ENCODE peak calls at places on chromosomes 2 and 18, in seven cellular contexts. One of them, this sample, is unnamed.

GRCh38 chr2:118990757-118991545 is 49.0 kb downstream of the MARCO start:
- DNase-seq in endothelial cell of umbilical vein: no peak
- DNase-seq in PC-3: no peak
- DNase-seq in HCT116: no peak
- DNase-seq in Panc1: no peak
- DNase-seq in psoas muscle: no peak
- DNase-seq in NB4: no peak
- DNase-seq in this sample: no peak

GRCh38 chr2:176100547-176101140 is 1.0 kb downstream of the HOXD12 start:
- DNase-seq in psoas muscle: no peak
- DNase-seq in endothelial cell of umbilical vein: no peak
- DNase-seq in PC-3: no peak
- DNase-seq in NB4: no peak
- DNase-seq in HCT116: no peak
- DNase-seq in Panc1: no peak
- DNase-seq in this sample: no peak

GRCh38 chr18:59502222-59502898 is 143.3 kb upstream of the LMAN1 start:
- DNase-seq in HCT116: no peak
- DNase-seq in NB4: no peak
- DNase-seq in psoas muscle: no peak
- DNase-seq in Panc1: no peak
- DNase-seq in PC-3: peak
- DNase-seq in endothelial cell of umbilical vein: no peak
- DNase-seq in this sample: peak

GRCh38 chr2:51638811-51639210 is 606.9 kb upstream of the NRXN1 start:
- DNase-seq in endothelial cell of umbilical vein: no peak
- DNase-seq in NB4: no peak
- DNase-seq in HCT116: no peak
- DNase-seq in PC-3: no peak
- DNase-seq in psoas muscle: no peak
- DNase-seq in Panc1: no peak
- DNase-seq in this sample: no peak

GRCh38 chr18:38025433-38026038 is 459.9 kb upstream of the CELF4 start:
- DNase-seq in Panc1: no peak
- DNase-seq in PC-3: peak
- DNase-seq in endothelial cell of umbilical vein: no peak
- DNase-seq in HCT116: no peak
- DNase-seq in NB4: no peak
- DNase-seq in psoas muscle: no peak
- DNase-seq in this sample: no peak

GRCh38 chr2:183995632-183996031 is 602.7 kb upstream of the ZNF804A start:
- DNase-seq in Panc1: no peak
- DNase-seq in HCT116: no peak
- DNase-seq in PC-3: peak
- DNase-seq in endothelial cell of umbilical vein: no peak
- DNase-seq in psoas muscle: no peak
- DNase-seq in NB4: no peak
- DNase-seq in this sample: peak

GRCh38 chr2:43070676-43071491 is 155.5 kb downstream of the ZFP36L2 start:
- DNase-seq in endothelial cell of umbilical vein: no peak
- DNase-seq in HCT116: no peak
- DNase-seq in psoas muscle: no peak
- DNase-seq in Panc1: no peak
- DNase-seq in PC-3: no peak
- DNase-seq in NB4: no peak
- DNase-seq in this sample: no peak

GRCh38 chr2:221478106-221478863 is 93.8 kb downstream of the EPHA4 start:
- DNase-seq in endothelial cell of umbilical vein: peak
- DNase-seq in HCT116: no peak
- DNase-seq in NB4: no peak
- DNase-seq in PC-3: no peak
- DNase-seq in Panc1: no peak
- DNase-seq in psoas muscle: no peak
- DNase-seq in this sample: no peak

GRCh38 chr18:79093986-79094385 is 24.8 kb downstream of the ATP9B start:
- DNase-seq in PC-3: no peak
- DNase-seq in psoas muscle: no peak
- DNase-seq in NB4: no peak
- DNase-seq in Panc1: no peak
- DNase-seq in endothelial cell of umbilical vein: no peak
- DNase-seq in HCT116: no peak
- DNase-seq in this sample: no peak

GRCh38 chr2:12416600-12416999 is 300.1 kb upstream of the TRIB2 start:
- DNase-seq in HCT116: no peak
- DNase-seq in Panc1: no peak
- DNase-seq in PC-3: peak
- DNase-seq in endothelial cell of umbilical vein: peak
- DNase-seq in psoas muscle: peak
- DNase-seq in NB4: peak
- DNase-seq in this sample: peak

GRCh38 chr2:138502253-138503086 is 900 bp downstream of the SPOPL start:
- DNase-seq in NB4: peak
- DNase-seq in psoas muscle: no peak
- DNase-seq in endothelial cell of umbilical vein: no peak
- DNase-seq in HCT116: no peak
- DNase-seq in PC-3: peak
- DNase-seq in Panc1: no peak
- DNase-seq in this sample: peak

GRCh38 chr2:67374949-67375348 is 22.2 kb upstream of the ETAA1 start:
- DNase-seq in endothelial cell of umbilical vein: no peak
- DNase-seq in HCT116: no peak
- DNase-seq in PC-3: no peak
- DNase-seq in NB4: no peak
- DNase-seq in Panc1: no peak
- DNase-seq in psoas muscle: no peak
- DNase-seq in this sample: peak

GRCh38 chr18:23641937-23642666 is 20.6 kb downstream of the ANKRD29 start:
- DNase-seq in psoas muscle: no peak
- DNase-seq in PC-3: no peak
- DNase-seq in HCT116: no peak
- DNase-seq in endothelial cell of umbilical vein: no peak
- DNase-seq in Panc1: no peak
- DNase-seq in NB4: no peak
- DNase-seq in this sample: no peak

GRCh38 chr2:196967126-196967525 is 40.6 kb upstream of the PGAP1 start:
- DNase-seq in PC-3: no peak
- DNase-seq in psoas muscle: no peak
- DNase-seq in HCT116: no peak
- DNase-seq in Panc1: no peak
- DNase-seq in NB4: no peak
- DNase-seq in endothelial cell of umbilical vein: peak
- DNase-seq in this sample: peak

GRCh38 chr18:79258447-79258846 is 137.3 kb upstream of the NFATC1 start:
- DNase-seq in Panc1: no peak
- DNase-seq in psoas muscle: no peak
- DNase-seq in endothelial cell of umbilical vein: no peak
- DNase-seq in PC-3: no peak
- DNase-seq in HCT116: no peak
- DNase-seq in NB4: no peak
- DNase-seq in this sample: no peak

GRCh38 chr2:16122556-16122955 is 182.2 kb downstream of the MYCN start:
- DNase-seq in HCT116: no peak
- DNase-seq in Panc1: no peak
- DNase-seq in NB4: no peak
- DNase-seq in PC-3: no peak
- DNase-seq in endothelial cell of umbilical vein: no peak
- DNase-seq in psoas muscle: no peak
- DNase-seq in this sample: no peak

GRCh38 chr18:79857082-79857661 is 59.4 kb downstream of the KCNG2 start:
- DNase-seq in psoas muscle: no peak
- DNase-seq in Panc1: peak
- DNase-seq in PC-3: no peak
- DNase-seq in NB4: peak
- DNase-seq in endothelial cell of umbilical vein: no peak
- DNase-seq in HCT116: no peak
- DNase-seq in this sample: peak

GRCh38 chr2:219540784-219541504 is 2.7 kb downstream of the CHPF start:
- DNase-seq in Panc1: no peak
- DNase-seq in psoas muscle: no peak
- DNase-seq in endothelial cell of umbilical vein: no peak
- DNase-seq in PC-3: no peak
- DNase-seq in HCT116: no peak
- DNase-seq in NB4: no peak
- DNase-seq in this sample: no peak

GRCh38 chr2:165401285-165401852 is 68.1 kb upstream of the CSRNP3 start:
- DNase-seq in NB4: peak
- DNase-seq in endothelial cell of umbilical vein: peak
- DNase-seq in Panc1: peak
- DNase-seq in HCT116: peak
- DNase-seq in PC-3: peak
- DNase-seq in psoas muscle: no peak
- DNase-seq in this sample: peak

GRCh38 chr18:23207994-23208393 is 72.7 kb downstream of the CABLES1 start:
- DNase-seq in Panc1: no peak
- DNase-seq in endothelial cell of umbilical vein: no peak
- DNase-seq in PC-3: no peak
- DNase-seq in NB4: no peak
- DNase-seq in psoas muscle: no peak
- DNase-seq in HCT116: no peak
- DNase-seq in this sample: no peak

GRCh38 chr2:234917245-234917975 is 34.4 kb upstream of the SH3BP4 start:
- DNase-seq in NB4: no peak
- DNase-seq in PC-3: no peak
- DNase-seq in endothelial cell of umbilical vein: no peak
- DNase-seq in psoas muscle: no peak
- DNase-seq in Panc1: no peak
- DNase-seq in HCT116: no peak
- DNase-seq in this sample: peak
- H3K4me3 ChIP-seq in NB4: no peak
- H3K4me3 ChIP-seq in PC-3: no peak
- H3K4me3 ChIP-seq in endothelial cell of umbilical vein: no peak
- H3K4me3 ChIP-seq in psoas muscle: no peak
- H3K4me3 ChIP-seq in Panc1: no peak
- H3K4me3 ChIP-seq in HCT116: no peak
- H3K4me3 ChIP-seq in this sample: no peak

DNA sequence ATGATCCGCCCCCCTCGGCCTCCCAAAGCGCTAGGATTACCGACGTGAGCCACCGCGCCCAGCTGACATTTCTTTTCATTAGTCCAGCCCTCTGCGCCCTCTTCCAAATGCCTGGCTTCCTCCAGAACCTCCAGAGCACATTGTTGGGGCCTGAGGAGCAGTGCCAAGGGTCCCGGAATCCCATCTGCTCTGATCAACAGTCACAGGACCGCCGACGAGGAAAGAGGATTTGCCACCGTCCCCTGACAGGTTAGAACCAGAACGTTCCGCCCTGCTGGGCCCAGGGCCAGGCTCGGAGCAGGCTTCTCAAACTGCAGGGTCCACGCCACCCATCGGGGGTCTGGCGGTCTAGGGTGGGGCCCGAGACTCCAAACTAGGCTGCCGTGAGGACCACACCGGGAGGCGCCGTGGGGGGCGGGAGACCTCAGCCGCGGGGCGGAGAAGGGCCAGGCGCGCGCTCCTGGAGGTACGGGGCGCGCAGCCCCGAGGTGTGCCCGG is 36.9 kb upstream of the ITM2C start:
- DNase-seq in endothelial cell of umbilical vein: no peak
- DNase-seq in PC-3: no peak
- DNase-seq in NB4: no peak
- DNase-seq in Panc1: no peak
- DNase-seq in psoas muscle: no peak
- DNase-seq in HCT116: no peak
- DNase-seq in this sample: no peak
- H3K4me3 ChIP-seq in endothelial cell of umbilical vein: no peak
- H3K4me3 ChIP-seq in PC-3: no peak
- H3K4me3 ChIP-seq in NB4: no peak
- H3K4me3 ChIP-seq in Panc1: no peak
- H3K4me3 ChIP-seq in psoas muscle: peak
- H3K4me3 ChIP-seq in HCT116: no peak
- H3K4me3 ChIP-seq in this sample: no peak

GRCh38 chr2:192194866-192195547 is at the start of gene TMEFF2:
- DNase-seq in Panc1: no peak
- DNase-seq in endothelial cell of umbilical vein: peak
- DNase-seq in HCT116: no peak
- DNase-seq in PC-3: peak
- DNase-seq in psoas muscle: peak
- DNase-seq in NB4: no peak
- DNase-seq in this sample: peak

GRCh38 chr2:192196451-192197194 is 1.9 kb upstream of the TMEFF2 start:
- DNase-seq in PC-3: no peak
- DNase-seq in Panc1: no peak
- DNase-seq in psoas muscle: no peak
- DNase-seq in HCT116: no peak
- DNase-seq in NB4: no peak
- DNase-seq in endothelial cell of umbilical vein: peak
- DNase-seq in this sample: peak

GRCh38 chr2:192195548-192196418 is 1.1 kb upstream of the TMEFF2 start:
- DNase-seq in HCT116: no peak
- DNase-seq in psoas muscle: peak
- DNase-seq in endothelial cell of umbilical vein: peak
- DNase-seq in PC-3: peak
- DNase-seq in Panc1: no peak
- DNase-seq in NB4: no peak
- DNase-seq in this sample: peak

GRCh38 chr2:192197387-192197786 is 2.7 kb upstream of the TMEFF2 start:
- DNase-seq in PC-3: peak
- DNase-seq in Panc1: no peak
- DNase-seq in NB4: no peak
- DNase-seq in endothelial cell of umbilical vein: peak
- DNase-seq in psoas muscle: no peak
- DNase-seq in HCT116: no peak
- DNase-seq in this sample: peak

DNA sequence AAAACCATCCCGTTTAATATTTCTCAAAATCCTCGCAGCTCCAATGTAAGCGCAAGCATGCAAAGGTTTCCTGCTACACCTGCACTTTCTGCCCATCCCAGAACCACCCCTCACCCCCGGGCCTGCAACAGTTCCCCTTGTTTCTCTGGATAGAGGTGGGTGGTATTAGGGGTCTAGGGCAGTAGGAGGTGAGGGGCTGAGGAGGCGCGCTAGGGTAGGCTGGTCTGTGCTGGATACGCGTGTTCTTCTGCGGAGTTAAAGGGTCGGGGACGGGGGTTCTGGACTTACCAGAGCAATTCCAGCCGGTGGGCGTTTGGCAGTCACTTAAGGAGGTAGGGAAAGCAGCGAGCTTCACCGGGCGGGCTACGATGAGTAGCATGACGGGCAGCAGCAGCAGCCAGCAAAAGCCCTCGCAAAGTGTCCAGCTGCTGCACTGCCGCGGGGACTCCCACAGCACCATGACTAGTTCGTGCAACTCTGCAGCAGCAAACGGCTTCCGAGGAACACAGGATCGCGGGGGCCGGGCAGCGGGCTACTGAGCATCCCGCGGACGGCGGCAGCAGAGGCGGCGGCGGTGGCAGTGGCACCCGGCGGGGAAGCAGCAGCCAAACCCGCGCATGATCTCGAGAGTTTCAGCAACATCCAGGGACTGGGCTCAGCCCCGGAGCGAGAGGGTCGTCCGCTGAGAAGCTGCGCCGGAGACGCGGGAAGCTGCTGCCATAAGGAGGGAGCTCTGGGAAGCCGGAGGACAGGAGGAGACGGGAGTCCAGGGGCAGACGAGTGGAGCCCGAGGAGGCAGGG is 468 bp downstream of the TMEFF2 start:
- DNase-seq in NB4: no peak
- DNase-seq in Panc1: no peak
- DNase-seq in PC-3: no peak
- DNase-seq in psoas muscle: peak
- DNase-seq in endothelial cell of umbilical vein: peak
- DNase-seq in HCT116: no peak
- DNase-seq in this sample: peak
- H3K4me3 ChIP-seq in NB4: no peak
- H3K4me3 ChIP-seq in Panc1: peak
- H3K4me3 ChIP-seq in PC-3: peak
- H3K4me3 ChIP-seq in psoas muscle: peak
- H3K4me3 ChIP-seq in endothelial cell of umbilical vein: peak
- H3K4me3 ChIP-seq in HCT116: no peak
- H3K4me3 ChIP-seq in this sample: peak

GRCh38 chr18:906416-907170 is 1.9 kb downstream of the ADCYAP1 start:
- DNase-seq in endothelial cell of umbilical vein: no peak
- DNase-seq in HCT116: no peak
- DNase-seq in NB4: no peak
- DNase-seq in psoas muscle: no peak
- DNase-seq in PC-3: no peak
- DNase-seq in Panc1: no peak
- DNase-seq in this sample: no peak
- H3K4me3 ChIP-seq in endothelial cell of umbilical vein: no peak
- H3K4me3 ChIP-seq in HCT116: no peak
- H3K4me3 ChIP-seq in NB4: no peak
- H3K4me3 ChIP-seq in psoas muscle: peak
- H3K4me3 ChIP-seq in PC-3: peak
- H3K4me3 ChIP-seq in Panc1: no peak
- H3K4me3 ChIP-seq in this sample: peak